ENCODE peak calls at places on chromosomes 12 and 14, in six cellular contexts. One of them, this sample, is unnamed.

GRCh38 chr12:118238888-118239287 is 103.0 kb downstream of the PEBP1 start:
- DNase-seq in HepG2: no peak
- DNase-seq in H1: no peak
- DNase-seq in GM12878: peak
- DNase-seq in SK-N-SH: no peak
- DNase-seq in HCT116: no peak
- DNase-seq in this sample: no peak

GRCh38 chr12:123453165-123453564 is 4.8 kb upstream of the SNRNP35 start:
- DNase-seq in SK-N-SH: no peak
- DNase-seq in H1: no peak
- DNase-seq in GM12878: no peak
- DNase-seq in HCT116: no peak
- DNase-seq in HepG2: no peak
- DNase-seq in this sample: no peak

GRCh38 chr14:95364481-95365209 is 44.9 kb upstream of the CLMN start:
- DNase-seq in HCT116: no peak
- DNase-seq in GM12878: no peak
- DNase-seq in HepG2: peak
- DNase-seq in SK-N-SH: no peak
- DNase-seq in H1: no peak
- DNase-seq in this sample: no peak

GRCh38 chr12:70543444-70543843 is 93.8 kb downstream of the PTPRB start:
- DNase-seq in GM12878: no peak
- DNase-seq in HepG2: peak
- DNase-seq in HCT116: peak
- DNase-seq in SK-N-SH: no peak
- DNase-seq in H1: no peak
- DNase-seq in this sample: no peak

GRCh38 chr14:104437703-104438102 is 141.9 kb upstream of the C14orf180 start:
- DNase-seq in HepG2: no peak
- DNase-seq in SK-N-SH: peak
- DNase-seq in HCT116: no peak
- DNase-seq in H1: no peak
- DNase-seq in GM12878: no peak
- DNase-seq in this sample: no peak

GRCh38 chr12:53505086-53505485 is 2.2 kb downstream of the NPFF start:
- DNase-seq in HCT116: no peak
- DNase-seq in GM12878: no peak
- DNase-seq in HepG2: no peak
- DNase-seq in H1: no peak
- DNase-seq in SK-N-SH: no peak
- DNase-seq in this sample: no peak

GRCh38 chr14:25009891-25010290 is 40.1 kb downstream of the STXBP6 start:
- DNase-seq in HCT116: no peak
- DNase-seq in HepG2: peak
- DNase-seq in GM12878: no peak
- DNase-seq in H1: no peak
- DNase-seq in SK-N-SH: no peak
- DNase-seq in this sample: no peak

GRCh38 chr12:52867636-52868035 is 18.8 kb upstream of the KRT78 start:
- DNase-seq in H1: no peak
- DNase-seq in HepG2: no peak
- DNase-seq in HCT116: no peak
- DNase-seq in SK-N-SH: no peak
- DNase-seq in GM12878: no peak
- DNase-seq in this sample: no peak

GRCh38 chr12:12723681-12724420 is 6.7 kb downstream of the CDKN1B start:
- DNase-seq in SK-N-SH: peak
- DNase-seq in GM12878: no peak
- DNase-seq in H1: no peak
- DNase-seq in HepG2: no peak
- DNase-seq in HCT116: no peak
- DNase-seq in this sample: no peak

GRCh38 chr14:91911474-91912032 is 35.9 kb downstream of the FBLN5 start:
- DNase-seq in H1: peak
- DNase-seq in GM12878: peak
- DNase-seq in SK-N-SH: peak
- DNase-seq in HCT116: peak
- DNase-seq in HepG2: peak
- DNase-seq in this sample: peak

GRCh38 chr12:127293507-127294310 is 973.3 kb upstream of the TMEM132C start:
- DNase-seq in GM12878: no peak
- DNase-seq in H1: peak
- DNase-seq in HepG2: no peak
- DNase-seq in HCT116: peak
- DNase-seq in SK-N-SH: peak
- DNase-seq in this sample: peak

GRCh38 chr12:26374934-26375333 is 179.6 kb downstream of the SSPN start:
- DNase-seq in SK-N-SH: no peak
- DNase-seq in HepG2: no peak
- DNase-seq in HCT116: no peak
- DNase-seq in H1: no peak
- DNase-seq in GM12878: no peak
- DNase-seq in this sample: no peak

GRCh38 chr12:13005649-13006048 is 5.6 kb upstream of the HEBP1 start:
- DNase-seq in HCT116: no peak
- DNase-seq in HepG2: no peak
- DNase-seq in GM12878: no peak
- DNase-seq in H1: no peak
- DNase-seq in SK-N-SH: no peak
- DNase-seq in this sample: no peak

GRCh38 chr12:72276212-72276865 is 4.2 kb downstream of the TRHDE start:
- DNase-seq in H1: no peak
- DNase-seq in GM12878: no peak
- DNase-seq in SK-N-SH: no peak
- DNase-seq in HCT116: no peak
- DNase-seq in HepG2: no peak
- DNase-seq in this sample: peak

GRCh38 chr14:38941485-38941884 is 161.6 kb downstream of the SEC23A start:
- DNase-seq in H1: no peak
- DNase-seq in HepG2: peak
- DNase-seq in SK-N-SH: no peak
- DNase-seq in HCT116: no peak
- DNase-seq in GM12878: no peak
- DNase-seq in this sample: no peak

GRCh38 chr14:55146425-55146824 is 17.4 kb downstream of the LGALS3 start:
- DNase-seq in H1: no peak
- DNase-seq in HCT116: no peak
- DNase-seq in HepG2: no peak
- DNase-seq in SK-N-SH: no peak
- DNase-seq in GM12878: no peak
- DNase-seq in this sample: no peak

GRCh38 chr12:2535583-2536187 is 259.1 kb upstream of the FKBP4 start:
- DNase-seq in HCT116: no peak
- DNase-seq in SK-N-SH: no peak
- DNase-seq in H1: no peak
- DNase-seq in GM12878: no peak
- DNase-seq in HepG2: no peak
- DNase-seq in this sample: no peak

GRCh38 chr14:100585448-100586152 is 1.6 kb downstream of the BEGAIN start:
- DNase-seq in H1: no peak
- DNase-seq in GM12878: no peak
- DNase-seq in HCT116: no peak
- DNase-seq in SK-N-SH: no peak
- DNase-seq in HepG2: no peak
- DNase-seq in this sample: no peak

GRCh38 chr12:81329088-81329487 is 251.2 kb downstream of the ACSS3 start:
- DNase-seq in GM12878: no peak
- DNase-seq in H1: peak
- DNase-seq in HepG2: peak
- DNase-seq in SK-N-SH: no peak
- DNase-seq in HCT116: no peak
- DNase-seq in this sample: peak

GRCh38 chr14:78157855-78158436 is 12.2 kb upstream of the NRXN3 start:
- DNase-seq in HCT116: no peak
- DNase-seq in GM12878: no peak
- DNase-seq in HepG2: peak
- DNase-seq in H1: no peak
- DNase-seq in SK-N-SH: no peak
- DNase-seq in this sample: peak

GRCh38 chr14:24353551-24354529 is 14.0 kb upstream of the RIPK3 start:
- DNase-seq in HepG2: peak
- DNase-seq in H1: no peak
- DNase-seq in GM12878: no peak
- DNase-seq in SK-N-SH: no peak
- DNase-seq in HCT116: no peak
- DNase-seq in this sample: no peak

GRCh38 chr14:53605562-53605961 is 351.1 kb downstream of the BMP4 start:
- DNase-seq in HCT116: no peak
- DNase-seq in HepG2: no peak
- DNase-seq in GM12878: no peak
- DNase-seq in H1: no peak
- DNase-seq in SK-N-SH: no peak
- DNase-seq in this sample: no peak

GRCh38 chr12:6951551-6952120 is 480 bp downstream of the PTPN6 start:
- DNase-seq in GM12878: no peak
- DNase-seq in HCT116: no peak
- DNase-seq in H1: no peak
- DNase-seq in SK-N-SH: peak
- DNase-seq in HepG2: no peak
- DNase-seq in this sample: no peak

GRCh38 chr12:6952860-6953416 is 1.8 kb downstream of the PTPN6 start:
- DNase-seq in HCT116: no peak
- DNase-seq in H1: no peak
- DNase-seq in SK-N-SH: peak
- DNase-seq in HepG2: no peak
- DNase-seq in GM12878: no peak
- DNase-seq in this sample: no peak

GRCh38 chr12:6952121-6952859 is 1.1 kb downstream of the PTPN6 start:
- DNase-seq in GM12878: no peak
- DNase-seq in H1: no peak
- DNase-seq in SK-N-SH: peak
- DNase-seq in HCT116: no peak
- DNase-seq in HepG2: no peak
- DNase-seq in this sample: no peak

GRCh38 chr12:6950401-6950801 is 755 bp upstream of the PTPN6 start:
- DNase-seq in GM12878: no peak
- DNase-seq in SK-N-SH: peak
- DNase-seq in HCT116: no peak
- DNase-seq in H1: no peak
- DNase-seq in HepG2: no peak
- DNase-seq in this sample: no peak

DNA sequence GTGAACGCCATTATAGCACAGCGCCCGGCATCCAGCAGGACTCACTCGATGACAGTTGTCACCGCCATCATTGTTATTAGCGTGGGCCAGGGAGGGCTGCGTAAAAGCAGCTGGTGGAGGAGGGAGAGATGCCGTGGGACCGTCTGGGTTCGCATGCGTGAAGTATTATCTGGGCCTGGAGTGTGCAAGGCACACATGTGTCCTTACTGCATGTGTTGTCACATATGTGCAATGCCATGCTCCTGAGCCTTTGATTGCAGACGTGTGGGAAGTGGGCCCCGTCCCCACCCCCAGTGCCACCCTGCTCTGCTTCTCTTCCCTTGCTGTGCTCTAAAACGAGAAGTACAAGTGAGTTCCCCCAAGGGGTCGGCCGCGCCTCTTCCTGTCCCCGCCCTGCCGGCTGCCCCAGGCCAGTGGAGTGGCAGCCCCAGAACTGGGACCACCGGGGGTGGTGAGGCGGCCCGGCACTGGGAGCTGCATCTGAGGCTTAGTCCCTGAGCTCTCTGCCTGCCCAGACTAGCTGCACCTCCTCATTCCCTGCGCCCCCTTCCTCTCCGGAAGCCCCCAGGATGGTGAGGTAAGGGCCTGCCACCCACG is at the start of gene PTPN6:
- DNase-seq in SK-N-SH: peak
- DNase-seq in HepG2: no peak
- DNase-seq in HCT116: no peak
- DNase-seq in H1: no peak
- DNase-seq in GM12878: no peak
- DNase-seq in this sample: no peak
- TF ChIP-seq JUND in SK-N-SH: no peak
- TF ChIP-seq JUND in HepG2: no peak
- TF ChIP-seq JUND in HCT116: no peak
- TF ChIP-seq JUND in H1: no peak
- TF ChIP-seq JUND in GM12878: no peak
- TF ChIP-seq JUND in this sample: no peak

DNA sequence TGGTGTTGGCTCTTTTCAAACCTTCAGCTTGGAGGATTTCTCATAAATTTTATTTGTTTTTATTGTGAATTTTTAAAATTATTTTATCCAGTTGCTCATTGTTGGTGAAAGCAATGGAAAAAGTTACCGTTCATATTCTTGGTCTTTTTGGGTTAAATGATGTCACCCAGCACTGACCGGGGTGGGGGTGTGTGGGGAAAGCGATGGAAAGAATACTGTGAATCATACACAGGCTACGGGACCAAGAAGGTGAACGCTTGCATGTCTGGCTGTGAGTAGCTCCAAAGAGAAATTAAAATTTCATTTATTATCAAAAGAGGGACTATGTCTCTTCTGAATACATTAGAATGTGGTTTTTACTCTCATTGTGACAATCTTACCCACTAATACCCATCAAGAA is 430.1 kb downstream of the AEBP2 start:
- DNase-seq in SK-N-SH: no peak
- DNase-seq in HCT116: no peak
- DNase-seq in H1: no peak
- DNase-seq in HepG2: no peak
- DNase-seq in GM12878: no peak
- DNase-seq in this sample: no peak
- TF ChIP-seq JUND in SK-N-SH: no peak
- TF ChIP-seq JUND in HCT116: no peak
- TF ChIP-seq JUND in H1: no peak
- TF ChIP-seq JUND in HepG2: no peak
- TF ChIP-seq JUND in GM12878: no peak
- TF ChIP-seq JUND in this sample: no peak

GRCh38 chr14:30443368-30444007 is 115.5 kb upstream of the G2E3 start:
- DNase-seq in GM12878: no peak
- DNase-seq in SK-N-SH: peak
- DNase-seq in HCT116: peak
- DNase-seq in H1: no peak
- DNase-seq in HepG2: peak
- DNase-seq in this sample: peak
- TF ChIP-seq JUND in GM12878: no peak
- TF ChIP-seq JUND in SK-N-SH: no peak
- TF ChIP-seq JUND in HCT116: no peak
- TF ChIP-seq JUND in H1: no peak
- TF ChIP-seq JUND in HepG2: no peak
- TF ChIP-seq JUND in this sample: no peak

GRCh38 chr12:115942346-115942745 is 335.1 kb downstream of the MED13L start:
- DNase-seq in HepG2: no peak
- DNase-seq in H1: no peak
- DNase-seq in HCT116: no peak
- DNase-seq in GM12878: no peak
- DNase-seq in SK-N-SH: no peak
- DNase-seq in this sample: no peak

GRCh38 chr12:115943310-115943629 is 334.2 kb downstream of the MED13L start:
- DNase-seq in HCT116: no peak
- DNase-seq in SK-N-SH: no peak
- DNase-seq in GM12878: no peak
- DNase-seq in HepG2: no peak
- DNase-seq in H1: no peak
- DNase-seq in this sample: no peak

GRCh38 chr12:115938794-115939377 is 338.6 kb downstream of the MED13L start:
- DNase-seq in HepG2: no peak
- DNase-seq in GM12878: no peak
- DNase-seq in H1: no peak
- DNase-seq in HCT116: no peak
- DNase-seq in SK-N-SH: no peak
- DNase-seq in this sample: no peak

GRCh38 chr12:115943630-115944391 is 333.7 kb downstream of the MED13L start:
- DNase-seq in HepG2: peak
- DNase-seq in H1: no peak
- DNase-seq in HCT116: no peak
- DNase-seq in GM12878: no peak
- DNase-seq in SK-N-SH: no peak
- DNase-seq in this sample: no peak

GRCh38 chr12:115941362-115941761 is 336.1 kb downstream of the MED13L start:
- DNase-seq in HepG2: no peak
- DNase-seq in SK-N-SH: no peak
- DNase-seq in GM12878: no peak
- DNase-seq in H1: no peak
- DNase-seq in HCT116: no peak
- DNase-seq in this sample: no peak
- TF ChIP-seq JUND in HepG2: no peak
- TF ChIP-seq JUND in SK-N-SH: no peak
- TF ChIP-seq JUND in GM12878: no peak
- TF ChIP-seq JUND in H1: no peak
- TF ChIP-seq JUND in HCT116: no peak
- TF ChIP-seq JUND in this sample: no peak